ENCODE peak calls at places on chromosome 13, in four cellular contexts. G, K, U and N are unnamed samples. For H3K9me2, the result is how much of the 10 kb centered on the place peaks cover.

GRCh38 chr13:39887424-39887823 is 232.0 kb downstream of the COG6 start:
- DNase-seq in G (peak), U (no peak), K (no peak), N (no peak)

GRCh38 chr13:36758345-36758744 is 60.7 kb upstream of the RFXAP start:
- DNase-seq in U (no peak), G (no peak), K (no peak), N (no peak)

GRCh38 chr13:42041684-42042035 is 6.8 kb upstream of the DGKH start:
- DNase-seq in G (peak), K (peak), U (peak), N (peak)

GRCh38 chr13:42654212-42654611 is 80.3 kb downstream of the TNFSF11 start:
- DNase-seq in U (no peak), G (no peak), K (no peak), N (no peak)

GRCh38 chr13:106527806-106528205 is 7.7 kb downstream of the EFNB2 start:
- DNase-seq in G (no peak), K (no peak), U (no peak), N (no peak)

GRCh38 chr13:44652223-44652622 is 76.1 kb upstream of the TSC22D1 start:
- DNase-seq in G (no peak), K (no peak), U (no peak), N (no peak)

GRCh38 chr13:33349996-33350826 is 64.7 kb upstream of the STARD13 start:
- DNase-seq in U (peak), K (peak), G (peak), N (no peak)

GRCh38 chr13:110910013-110910890 is 4.6 kb downstream of the ANKRD10 start:
- DNase-seq in U (no peak), K (no peak), G (no peak), N (no peak)

GRCh38 chr13:114065926-114066774 is 66.3 kb downstream of the RASA3 start:
- DNase-seq in K (no peak), U (no peak), G (peak), N (no peak)

DNA sequence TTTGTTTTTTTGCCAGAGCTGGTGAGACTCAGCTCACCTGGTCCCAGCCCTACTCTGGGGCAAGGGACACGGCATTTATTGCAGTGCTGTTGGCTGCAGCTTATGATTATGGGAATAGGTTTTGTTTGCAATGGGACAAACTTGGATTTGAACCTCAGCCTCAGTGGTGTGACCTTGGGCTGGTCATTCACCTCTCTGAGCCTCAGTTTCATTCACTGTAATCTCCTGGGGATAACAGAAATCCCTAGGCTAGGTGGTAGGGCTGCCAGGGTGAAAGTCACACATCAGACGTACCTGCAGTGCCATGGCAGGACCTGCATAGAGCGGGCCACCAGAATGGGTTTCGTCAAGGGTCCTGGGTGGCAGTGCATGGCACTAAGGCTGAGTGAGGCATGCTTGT is 73.7 kb upstream of the MEDAG start:
- DNase-seq in U (no peak), G (no peak), K (no peak), N (no peak)
- H3K9me2 ChIP-seq in U (under half), G (under half), K (under half), N (under half)

GRCh38 chr13:20424559-20424852 is 101.2 kb downstream of the CRYL1 start:
- DNase-seq in U (no peak), G (no peak), K (no peak), N (no peak)

GRCh38 chr13:20428666-20429644 is 96.7 kb downstream of the CRYL1 start:
- DNase-seq in K (no peak), G (peak), U (no peak), N (peak)

GRCh38 chr13:20426766-20427448 is 98.8 kb downstream of the CRYL1 start:
- DNase-seq in G (peak), U (no peak), K (no peak), N (no peak)

GRCh38 chr13:20424959-20425358 is 100.7 kb downstream of the CRYL1 start:
- DNase-seq in U (no peak), K (no peak), G (no peak), N (no peak)

GRCh38 chr13:20425819-20426219 is 99.8 kb downstream of the CRYL1 start:
- DNase-seq in U (no peak), K (no peak), G (no peak), N (no peak)
- H3K9me2 ChIP-seq in U (under half), K (under half), G (under half), N (under half)

GRCh38 chr13:50798923-50799322 is 44.6 kb downstream of the DLEU7 start:
- DNase-seq in U (no peak), K (no peak), G (peak), N (no peak)
- H3K9me2 ChIP-seq in U (under half), K (under half), G (under half), N (under half)

GRCh38 chr13:32199168-32199567 is 116.0 kb downstream of the ZAR1L start:
- DNase-seq in G (no peak), U (no peak), K (no peak), N (no peak)
- H3K9me2 ChIP-seq in G (under half), U (under half), K (under half), N (under half)

DNA sequence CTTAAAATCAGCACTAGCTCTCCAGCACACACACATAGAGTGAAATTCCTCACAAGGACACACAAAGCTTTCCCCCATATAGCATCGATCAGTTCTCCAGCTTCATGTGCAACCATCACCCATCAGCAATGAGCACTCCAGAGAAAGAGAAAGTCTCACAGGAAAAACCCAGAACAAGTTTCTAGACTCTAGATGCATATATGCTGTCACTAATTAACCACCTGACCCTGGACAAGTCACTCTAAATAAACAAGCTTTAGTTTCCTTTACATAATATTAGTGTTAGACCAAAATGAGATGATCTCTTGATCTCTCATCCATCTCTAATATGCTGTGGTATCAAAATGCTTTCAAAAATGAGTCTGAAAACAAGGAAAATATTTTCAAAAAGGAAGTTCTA is 81.2 kb downstream of the TBC1D4 start:
- DNase-seq in U (no peak), G (no peak), K (no peak), N (no peak)
- H3K9me2 ChIP-seq in U (under half), G (under half), K (under half), N (under half)

GRCh38 chr13:38135590-38135989 is 214.1 kb upstream of the UFM1 start:
- DNase-seq in G (no peak), K (no peak), U (no peak), N (no peak)
- H3K9me2 ChIP-seq in G (under half), K (under half), U (under half), N (under half)

DNA sequence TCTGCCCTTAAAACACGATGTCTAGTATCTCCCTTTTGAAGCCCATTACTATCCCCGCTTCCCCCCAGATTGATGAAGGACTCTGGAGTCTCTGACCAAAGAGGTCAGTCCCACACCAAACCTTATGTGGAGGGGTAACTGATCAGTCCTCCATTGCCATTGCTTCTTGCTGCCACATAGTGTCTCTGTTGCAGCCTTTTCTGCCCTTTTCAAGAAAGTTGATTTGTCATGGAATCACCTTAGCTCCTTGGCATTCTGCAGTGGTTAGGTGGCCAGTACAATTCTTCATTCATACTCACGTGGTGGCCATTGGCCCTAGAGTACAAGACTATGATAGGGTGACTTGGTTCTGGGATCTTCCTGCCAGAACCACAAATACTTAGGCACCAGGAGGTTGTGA is 8.4 kb upstream of the HTR2A start:
- DNase-seq in K (no peak), U (peak), G (peak), N (no peak)
- H3K9me2 ChIP-seq in K (under half), U (under half), G (under half), N (under half)

GRCh38 chr13:92954746-92955145 is 271.9 kb upstream of the GPC6 start:
- DNase-seq in U (no peak), K (no peak), G (no peak), N (no peak)

GRCh38 chr13:92948034-92948433 is 278.6 kb upstream of the GPC6 start:
- DNase-seq in G (no peak), K (no peak), U (no peak), N (no peak)

GRCh38 chr13:92951273-92951820 is 275.3 kb upstream of the GPC6 start:
- DNase-seq in K (no peak), G (no peak), U (no peak), N (no peak)

GRCh38 chr13:92950771-92951170 is 275.8 kb upstream of the GPC6 start:
- DNase-seq in G (no peak), K (no peak), U (no peak), N (no peak)

DNA sequence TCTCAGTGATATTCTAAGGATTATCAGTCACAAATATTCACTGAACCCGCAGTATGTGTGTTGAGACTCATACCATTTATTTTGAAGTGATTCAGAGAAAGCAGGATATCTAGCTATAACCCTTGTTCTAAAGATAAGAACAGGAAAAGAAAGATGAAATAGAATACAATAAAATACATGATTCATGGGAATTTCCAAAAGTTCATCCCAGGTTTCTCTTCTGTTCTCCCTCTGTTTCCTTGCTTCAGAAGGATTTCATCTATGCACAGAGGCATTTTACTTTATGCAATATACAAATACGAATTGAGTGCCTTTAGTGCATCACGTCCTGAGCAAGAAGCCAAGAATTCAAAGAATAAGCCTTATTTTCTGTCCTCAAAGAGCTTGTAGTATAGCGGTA is 274.4 kb upstream of the GPC6 start:
- DNase-seq in U (no peak), G (no peak), K (no peak), N (no peak)
- H3K9me2 ChIP-seq in U (under half), G (under half), K (under half), N (under half)

DNA sequence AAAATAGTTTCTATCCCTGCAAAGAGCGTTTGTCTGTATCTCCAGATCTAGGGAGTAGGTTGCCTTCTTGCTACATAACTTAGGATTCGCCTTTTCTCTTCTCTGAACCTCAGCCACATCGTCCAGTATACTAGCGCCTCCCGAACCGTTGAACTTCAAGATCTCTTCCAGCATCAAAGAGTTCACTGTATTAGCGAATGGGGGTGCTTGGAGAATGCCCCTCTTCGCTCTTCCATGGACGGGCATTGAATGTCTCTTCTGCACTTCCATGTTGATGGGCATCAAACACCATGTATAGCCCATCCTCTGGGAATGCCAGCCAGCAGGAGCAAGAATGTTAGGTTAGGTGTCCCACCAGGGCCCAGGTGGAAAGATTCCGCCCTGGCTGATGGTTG is 570 bp upstream of the OXGR1 start:
- DNase-seq in G (no peak), U (peak), K (no peak), N (no peak)
- H3K9me2 ChIP-seq in G (under half), U (under half), K (under half), N (under half)